ENCODE peak calls at places on chromosomes 12 and 14, in five cellular contexts. N is mesenchymal stem cell, O is Kasumi-1, C is IMR-90, J is heart right ventricle. W is an unnamed sample.

GRCh38 chr12:27319848-27320247 is 12.8 kb upstream of the BMAL2 start:
- DNase-seq in J (no peak), O (no peak), N (peak), C (no peak), W (no peak)

GRCh38 chr12:14880890-14881453 is 4.7 kb downstream of the MGP start:
- DNase-seq in J (no peak), N (no peak), O (no peak), C (no peak), W (no peak)

GRCh38 chr14:55533960-55534359 is 46.0 kb upstream of the KTN1 start:
- DNase-seq in O (no peak), J (no peak), C (no peak), N (no peak), W (no peak)

GRCh38 chr14:95901014-95901413 is 24.4 kb downstream of the TUNAR start:
- DNase-seq in O (no peak), N (no peak), C (peak), J (no peak), W (no peak)

GRCh38 chr12:124680863-124681778 is 113.7 kb upstream of the NCOR2 start:
- DNase-seq in O (peak), C (peak), J (peak), N (peak), W (peak)

GRCh38 chr12:30152705-30153104 is 369.0 kb upstream of the TMTC1 start:
- DNase-seq in N (no peak), C (no peak), O (no peak), J (no peak), W (no peak)

GRCh38 chr12:109460538-109460937 is 16.6 kb downstream of the KCTD10 start:
- DNase-seq in C (no peak), J (no peak), O (no peak), N (no peak), W (no peak)

GRCh38 chr12:6049587-6049986 is 74.9 kb downstream of the VWF start:
- DNase-seq in J (no peak), C (peak), N (no peak), O (no peak), W (no peak)

GRCh38 chr14:26286806-26287205 is 311.0 kb downstream of the NOVA1 start:
- DNase-seq in O (no peak), N (peak), J (no peak), C (peak), W (no peak)

GRCh38 chr14:54881761-54882401 is 20.7 kb downstream of the GCH1 start:
- DNase-seq in O (no peak), N (peak), J (no peak), C (peak), W (no peak)

GRCh38 chr14:49900973-49901372 is 8.1 kb downstream of the ARF6 start:
- DNase-seq in O (no peak), J (no peak), N (no peak), C (no peak), W (no peak)

GRCh38 chr14:71204231-71204630 is 297.0 kb downstream of the PCNX1 start:
- DNase-seq in O (no peak), N (no peak), J (no peak), C (no peak), W (no peak)

GRCh38 chr12:7751394-7751793 is 4.2 kb upstream of the CLEC4C start:
- DNase-seq in N (no peak), C (no peak), J (no peak), O (no peak), W (peak)

GRCh38 chr12:10354071-10354470 is 35.8 kb downstream of the KLRK1 start:
- DNase-seq in C (no peak), O (no peak), N (no peak), J (no peak), W (no peak)

W was measured in NB4.